ENCODE peak calls at places on chromosomes 3 and 15, in five cellular contexts. T is activated CD8-positive, alpha-beta memory T cell treated with anti-CD3 and anti-CD28 coated beads, Interleukin-2, amount 50 U/mL, for 4 hours; Y is M059J; E is HEK293T; J is D341Med. W is an unnamed sample.

GRCh38 chr3:194204036-194204792 is 68.3 kb downstream of the HES1 start:
- DNase-seq in E (no peak), Y (peak), J (peak), T (peak), W (peak)

GRCh38 chr3:136237961-136238649 is 12.0 kb upstream of the PCCB start:
- DNase-seq in T (no peak), E (no peak), Y (no peak), J (no peak), W (no peak)

GRCh38 chr15:37891754-37892368 is 42.6 kb upstream of the TMCO5A start:
- DNase-seq in J (peak), T (no peak), Y (peak), E (peak), W (peak)

GRCh38 chr3:197949191-197949766 is 711 bp upstream of the RPL35A start:
- DNase-seq in Y (no peak), E (no peak), J (no peak), T (no peak), W (no peak)

GRCh38 chr3:43023766-43024165 is 44.7 kb downstream of the GASK1A start:
- DNase-seq in Y (no peak), T (no peak), J (no peak), E (no peak), W (no peak)

GRCh38 chr3:132160218-132160617 is 125.4 kb upstream of the CPNE4 start:
- DNase-seq in Y (no peak), J (no peak), E (no peak), T (no peak), W (no peak)

GRCh38 chr3:76585794-76586392 is 454.0 kb upstream of the ROBO2 start:
- DNase-seq in Y (no peak), E (peak), J (peak), T (no peak), W (no peak)

GRCh38 chr3:107428051-107428858 is 51.0 kb downstream of the CCDC54 start:
- DNase-seq in E (no peak), T (no peak), Y (no peak), J (no peak), W (no peak)

GRCh38 chr3:50445919-50446318 is 57.5 kb downstream of the CACNA2D2 start:
- DNase-seq in T (no peak), E (no peak), J (no peak), Y (no peak), W (no peak)

GRCh38 chr3:99509224-99509623 is 129.2 kb upstream of the COL8A1 start:
- DNase-seq in T (no peak), J (no peak), Y (peak), E (no peak), W (peak)

GRCh38 chr15:62732078-62732477 is 310.5 kb upstream of the TPM1 start:
- DNase-seq in Y (no peak), J (no peak), T (no peak), E (no peak), W (no peak)

GRCh38 chr15:58574612-58575011 is 142.8 kb downstream of the LIPC start:
- DNase-seq in J (no peak), Y (no peak), E (no peak), T (no peak), W (no peak)

GRCh38 chr3:11391172-11391879 is 119.1 kb downstream of the ATG7 start:
- DNase-seq in J (no peak), Y (no peak), T (no peak), E (no peak), W (no peak)

GRCh38 chr15:56765252-56765651 is 31.9 kb upstream of the ZNF280D start:
- DNase-seq in J (peak), T (no peak), Y (peak), E (no peak), W (peak)

GRCh38 chr3:189961525-189962161 is 159.1 kb downstream of the P3H2 start:
- DNase-seq in Y (peak), T (peak), E (peak), J (peak), W (peak)

GRCh38 chr15:63985221-63986184 is 60.8 kb downstream of the DAPK2 start:
- DNase-seq in E (no peak), J (no peak), T (no peak), Y (no peak), W (no peak)

GRCh38 chr3:52182691-52183090 is 15.3 kb upstream of the ALAS1 start:
- DNase-seq in T (no peak), J (no peak), Y (no peak), E (no peak), W (no peak)

GRCh38 chr3:110804856-110805255 is 266.8 kb upstream of the NECTIN3 start:
- DNase-seq in E (no peak), Y (no peak), T (no peak), J (no peak), W (no peak)

GRCh38 chr15:47991376-47991775 is 129.4 kb upstream of the SLC24A5 start:
- DNase-seq in E (no peak), J (no peak), Y (peak), T (no peak), W (peak)

GRCh38 chr15:45704329-45705249 is 69.8 kb downstream of the SQOR start:
- DNase-seq in E (no peak), J (peak), T (peak), Y (no peak), W (peak)

GRCh38 chr3:142633073-142633472 is 36.9 kb downstream of the PLS1 start:
- DNase-seq in E (no peak), Y (no peak), J (no peak), T (no peak), W (no peak)

GRCh38 chr15:68340711-68341671 is 63.4 kb downstream of the FEM1B start:
- DNase-seq in E (no peak), T (no peak), Y (no peak), J (no peak), W (no peak)

GRCh38 chr3:128278761-128279593 is 125.7 kb downstream of the EEFSEC start:
- DNase-seq in T (no peak), E (no peak), J (no peak), Y (peak), W (peak)

GRCh38 chr15:59315914-59316428 is 56.7 kb downstream of the MYO1E start:
- DNase-seq in E (no peak), Y (peak), T (no peak), J (no peak), W (peak)

W was measured in Daoy.